ENCODE peak calls at places on chromosomes 16 and 17, in five cellular contexts. Z, M, Y, F and Q are unnamed samples.

GRCh38 chr17:11487469-11487868 is 110.8 kb upstream of the DNAH9 start:
- DNase-seq in Z (no peak), M (no peak), F (no peak), Y (no peak), Q (no peak)

GRCh38 chr16:67428146-67428731 is 2.7 kb upstream of the HSD11B2 start:
- DNase-seq in Y (peak; percentile 11), F (peak; percentile 76), Z (peak; percentile 47), M (peak; percentile 84), Q (peak; percentile 78)

GRCh38 chr17:34302626-34303025 is 16.6 kb upstream of the CCL8 start:
- DNase-seq in F (no peak), M (no peak), Z (no peak), Y (no peak), Q (no peak)

GRCh38 chr16:47574091-47575054 is 113.2 kb downstream of the PHKB start:
- DNase-seq in F (peak; percentile 46), Y (no peak), Z (peak; percentile 49), M (no peak), Q (peak; percentile 71)

GRCh38 chr16:83588070-83588469 is 219.7 kb upstream of the HSBP1 start:
- DNase-seq in M (no peak), F (no peak), Y (no peak), Z (no peak), Q (no peak)

GRCh38 chr17:48985436-48986245 is 11.5 kb upstream of the IGF2BP1 start:
- DNase-seq in M (no peak), Y (no peak), Z (no peak), F (no peak), Q (no peak)

GRCh38 chr17:26731005-26731921 is 562.7 kb upstream of the WSB1 start:
- DNase-seq in M (no peak), Y (no peak), F (no peak), Z (no peak), Q (peak; percentile 9)

GRCh38 chr17:78898075-78898836 is 4.7 kb downstream of the CEP295NL start:
- DNase-seq in Y (no peak), Z (no peak), M (no peak), F (no peak), Q (peak; percentile 43)

GRCh38 chr16:84143784-84144199 is 1.2 kb downstream of the HSDL1 start:
- DNase-seq in F (peak; percentile 20), M (no peak), Y (no peak), Z (no peak), Q (peak; percentile 21)

GRCh38 chr17:4583796-4584124 is 569 bp upstream of the SMTNL2 start:
- DNase-seq in Y (no peak), Z (no peak), F (peak; percentile 27), M (no peak), Q (peak; percentile 30)

GRCh38 chr17:10633738-10634379 is 23.2 kb downstream of the MYH3 start:
- DNase-seq in M (no peak), Z (no peak), F (no peak), Y (no peak), Q (no peak)

GRCh38 chr17:27846042-27846655 is 45.8 kb upstream of the NOS2 start:
- DNase-seq in Z (no peak), M (no peak), F (peak; percentile 48), Y (no peak), Q (no peak)

GRCh38 chr16:86844691-86845090 is 266.3 kb downstream of the FOXL1 start:
- DNase-seq in Y (no peak), F (no peak), M (no peak), Z (no peak), Q (no peak)

GRCh38 chr16:1195393-1195666 is 29.7 kb downstream of the TPSG1 start:
- DNase-seq in Z (no peak), Y (no peak), M (no peak), F (no peak), Q (no peak)